ENCODE peak calls at places on chromosome 3, in seven cellular contexts. One of them, this sample, is unnamed.
A peak's percentile ranks its signal among the peaks of the same experiment; 100 is the strongest.

GRCh38 chr3:98521897-98522537 is 685 bp downstream of the CLDND1 start:
- DNase-seq in neural progenitor cell: peak; percentile 60
- DNase-seq in K562: peak; percentile 21
- DNase-seq in SJSA1: peak; percentile 52
- DNase-seq in CD4-positive, alpha-beta memory T cell: peak; percentile 49
- DNase-seq in CD8-positive, alpha-beta memory T cell: peak; percentile 66
- DNase-seq in transverse colon: peak; percentile 58
- DNase-seq in this sample: peak; percentile 44

GRCh38 chr3:196757876-196758739 is 18.5 kb downstream of the PAK2 start:
- DNase-seq in neural progenitor cell: no peak
- DNase-seq in K562: no peak
- DNase-seq in SJSA1: peak; percentile 24
- DNase-seq in CD4-positive, alpha-beta memory T cell: no peak
- DNase-seq in CD8-positive, alpha-beta memory T cell: no peak
- DNase-seq in transverse colon: no peak
- DNase-seq in this sample: no peak

GRCh38 chr3:52730681-52731080 is 24.8 kb downstream of the SPCS1 start:
- DNase-seq in neural progenitor cell: no peak
- DNase-seq in K562: no peak
- DNase-seq in SJSA1: no peak
- DNase-seq in CD4-positive, alpha-beta memory T cell: no peak
- DNase-seq in CD8-positive, alpha-beta memory T cell: no peak
- DNase-seq in transverse colon: no peak
- DNase-seq in this sample: no peak

GRCh38 chr3:18872466-18872865 is 275.8 kb upstream of the KCNH8 start:
- DNase-seq in neural progenitor cell: no peak
- DNase-seq in K562: no peak
- DNase-seq in SJSA1: no peak
- DNase-seq in CD4-positive, alpha-beta memory T cell: no peak
- DNase-seq in CD8-positive, alpha-beta memory T cell: no peak
- DNase-seq in transverse colon: no peak
- DNase-seq in this sample: no peak

GRCh38 chr3:38131621-38132369 is 5.1 kb downstream of the ACAA1 start:
- DNase-seq in neural progenitor cell: peak; percentile 77
- DNase-seq in K562: peak; percentile 70
- DNase-seq in SJSA1: no peak
- DNase-seq in CD4-positive, alpha-beta memory T cell: no peak
- DNase-seq in CD8-positive, alpha-beta memory T cell: no peak
- DNase-seq in transverse colon: peak; percentile 31
- DNase-seq in this sample: no peak

GRCh38 chr3:169526246-169526645 is 137.3 kb downstream of the MECOM start:
- DNase-seq in neural progenitor cell: no peak
- DNase-seq in K562: no peak
- DNase-seq in SJSA1: no peak
- DNase-seq in CD4-positive, alpha-beta memory T cell: no peak
- DNase-seq in CD8-positive, alpha-beta memory T cell: no peak
- DNase-seq in transverse colon: no peak
- DNase-seq in this sample: no peak

GRCh38 chr3:183392166-183393034 is 36.0 kb downstream of the MCF2L2 start:
- DNase-seq in neural progenitor cell: no peak
- DNase-seq in K562: no peak
- DNase-seq in SJSA1: no peak
- DNase-seq in CD4-positive, alpha-beta memory T cell: no peak
- DNase-seq in CD8-positive, alpha-beta memory T cell: no peak
- DNase-seq in transverse colon: no peak
- DNase-seq in this sample: no peak

GRCh38 chr3:170599995-170600624 is 14.2 kb upstream of the SLC7A14 start:
- DNase-seq in neural progenitor cell: no peak
- DNase-seq in K562: no peak
- DNase-seq in SJSA1: no peak
- DNase-seq in CD4-positive, alpha-beta memory T cell: no peak
- DNase-seq in CD8-positive, alpha-beta memory T cell: no peak
- DNase-seq in transverse colon: no peak
- DNase-seq in this sample: no peak

GRCh38 chr3:138862924-138863775 is 28.4 kb upstream of the PIK3CB start:
- DNase-seq in neural progenitor cell: no peak
- DNase-seq in K562: peak; percentile 78
- DNase-seq in SJSA1: peak; percentile 16
- DNase-seq in CD4-positive, alpha-beta memory T cell: no peak
- DNase-seq in CD8-positive, alpha-beta memory T cell: no peak
- DNase-seq in transverse colon: peak; percentile 74
- DNase-seq in this sample: peak; percentile 44

GRCh38 chr3:181264491-181264890 is 275.0 kb upstream of the DNAJC19 start:
- DNase-seq in neural progenitor cell: no peak
- DNase-seq in K562: no peak
- DNase-seq in SJSA1: no peak
- DNase-seq in CD4-positive, alpha-beta memory T cell: no peak
- DNase-seq in CD8-positive, alpha-beta memory T cell: no peak
- DNase-seq in transverse colon: no peak
- DNase-seq in this sample: no peak

GRCh38 chr3:171569571-171570132 is 109.4 kb upstream of the TNIK start:
- DNase-seq in neural progenitor cell: no peak
- DNase-seq in K562: peak; percentile 34
- DNase-seq in SJSA1: no peak
- DNase-seq in CD4-positive, alpha-beta memory T cell: no peak
- DNase-seq in CD8-positive, alpha-beta memory T cell: no peak
- DNase-seq in transverse colon: no peak
- DNase-seq in this sample: no peak

GRCh38 chr3:188043891-188044290 is 110.1 kb upstream of the LPP start:
- DNase-seq in neural progenitor cell: no peak
- DNase-seq in K562: no peak
- DNase-seq in SJSA1: no peak
- DNase-seq in CD4-positive, alpha-beta memory T cell: no peak
- DNase-seq in CD8-positive, alpha-beta memory T cell: no peak
- DNase-seq in transverse colon: no peak
- DNase-seq in this sample: no peak

GRCh38 chr3:23760325-23760724 is 45.4 kb upstream of the UBE2E1 start:
- DNase-seq in neural progenitor cell: no peak
- DNase-seq in K562: no peak
- DNase-seq in SJSA1: no peak
- DNase-seq in CD4-positive, alpha-beta memory T cell: no peak
- DNase-seq in CD8-positive, alpha-beta memory T cell: no peak
- DNase-seq in transverse colon: no peak
- DNase-seq in this sample: no peak

GRCh38 chr3:148455098-148455497 is 242.6 kb upstream of the AGTR1 start:
- DNase-seq in neural progenitor cell: no peak
- DNase-seq in K562: no peak
- DNase-seq in SJSA1: no peak
- DNase-seq in CD4-positive, alpha-beta memory T cell: no peak
- DNase-seq in CD8-positive, alpha-beta memory T cell: no peak
- DNase-seq in transverse colon: no peak
- DNase-seq in this sample: no peak
- H3K4me1 ChIP-seq in neural progenitor cell: no peaks in the 10 kb centered on the region
- H3K4me1 ChIP-seq in K562: no peaks in the 10 kb centered on the region
- H3K4me1 ChIP-seq in SJSA1: no peaks in the 10 kb centered on the region
- H3K4me1 ChIP-seq in CD4-positive, alpha-beta memory T cell: no peaks in the 10 kb centered on the region
- H3K4me1 ChIP-seq in CD8-positive, alpha-beta memory T cell: no peaks in the 10 kb centered on the region
- H3K4me1 ChIP-seq in transverse colon: no peaks in the 10 kb centered on the region
- H3K4me1 ChIP-seq in this sample: no peaks in the 10 kb centered on the region

GRCh38 chr3:99868438-99868723 is 50.7 kb downstream of the CMSS1 start:
- DNase-seq in neural progenitor cell: no peak
- DNase-seq in K562: peak; percentile 8
- DNase-seq in SJSA1: no peak
- DNase-seq in CD4-positive, alpha-beta memory T cell: no peak
- DNase-seq in CD8-positive, alpha-beta memory T cell: no peak
- DNase-seq in transverse colon: no peak
- DNase-seq in this sample: peak; percentile 56
- H3K27ac ChIP-seq in neural progenitor cell: no peak overlapping the region
- H3K27ac ChIP-seq in K562: no peak overlapping the region
- H3K27ac ChIP-seq in SJSA1: no peak overlapping the region
- H3K27ac ChIP-seq in CD4-positive, alpha-beta memory T cell: no peak overlapping the region
- H3K27ac ChIP-seq in CD8-positive, alpha-beta memory T cell: no peak overlapping the region
- H3K27ac ChIP-seq in transverse colon: peak overlapping the region; percentile 88
- H3K27ac ChIP-seq in this sample: no peak overlapping the region

DNA sequence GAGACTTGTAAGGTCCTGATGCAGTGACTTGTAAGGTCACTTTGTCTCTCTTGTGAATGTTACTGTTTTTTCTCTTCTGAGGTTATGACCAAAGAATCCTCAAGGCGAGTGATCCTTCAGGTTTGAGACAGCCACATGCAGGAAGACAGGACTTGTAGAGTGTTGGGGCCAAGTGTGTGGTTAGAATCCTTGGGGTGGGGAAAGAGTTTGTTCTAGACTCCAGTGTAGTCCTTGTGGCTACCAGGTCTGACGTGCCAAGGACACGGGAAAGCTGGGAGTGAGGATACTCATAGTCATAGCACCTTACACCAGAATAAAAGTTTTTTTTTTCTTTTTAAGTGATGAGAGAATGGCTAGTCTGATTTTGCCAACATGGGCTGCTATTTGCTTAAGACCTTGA is 7.3 kb upstream of the SACM1L start:
- DNase-seq in neural progenitor cell: no peak
- DNase-seq in K562: no peak
- DNase-seq in SJSA1: no peak
- DNase-seq in CD4-positive, alpha-beta memory T cell: no peak
- DNase-seq in CD8-positive, alpha-beta memory T cell: no peak
- DNase-seq in transverse colon: no peak
- DNase-seq in this sample: no peak
- H3K36me3 ChIP-seq in neural progenitor cell: no peaks in the 10 kb centered on the region
- H3K36me3 ChIP-seq in K562: peaks cover 24% of the 10 kb centered on the region
- H3K36me3 ChIP-seq in SJSA1: peaks cover 23% of the 10 kb centered on the region
- H3K36me3 ChIP-seq in CD4-positive, alpha-beta memory T cell: peaks cover 13% of the 10 kb centered on the region
- H3K36me3 ChIP-seq in CD8-positive, alpha-beta memory T cell: peaks cover 4% of the 10 kb centered on the region
- H3K36me3 ChIP-seq in transverse colon: no peaks in the 10 kb centered on the region
- H3K36me3 ChIP-seq in this sample: peaks cover 13% of the 10 kb centered on the region

GRCh38 chr3:106049876-106050275 is 181.1 kb upstream of the CBLB start:
- DNase-seq in neural progenitor cell: no peak
- DNase-seq in K562: no peak
- DNase-seq in SJSA1: no peak
- DNase-seq in CD4-positive, alpha-beta memory T cell: no peak
- DNase-seq in CD8-positive, alpha-beta memory T cell: no peak
- DNase-seq in transverse colon: no peak
- DNase-seq in this sample: no peak

DNA sequence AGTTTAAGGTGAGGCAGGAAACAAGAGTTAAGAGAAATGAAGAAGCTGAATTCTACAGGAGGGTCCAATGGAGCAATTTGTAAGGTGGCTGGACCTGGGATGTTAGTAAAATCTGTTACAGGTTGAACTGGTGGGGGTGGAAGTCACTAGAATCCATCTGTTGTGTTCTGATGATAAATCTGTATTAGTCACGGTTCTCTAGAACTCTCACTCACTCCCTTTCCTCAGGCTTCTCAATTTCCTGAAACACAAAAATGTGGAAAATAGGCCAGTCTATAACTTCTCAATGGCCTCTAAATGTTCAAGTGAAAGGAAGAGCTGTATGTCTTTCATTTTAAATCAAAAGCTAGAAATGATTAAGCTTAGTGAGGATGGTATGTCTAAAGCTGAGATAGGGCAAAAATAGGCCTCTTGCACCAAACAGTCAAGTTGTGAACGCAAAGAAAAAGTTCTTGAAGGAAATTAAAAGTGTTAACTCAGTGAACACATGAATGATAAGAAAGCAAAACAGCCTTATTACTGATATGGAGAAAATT is 180.2 kb upstream of the CBLB start:
- DNase-seq in neural progenitor cell: no peak
- DNase-seq in K562: no peak
- DNase-seq in SJSA1: no peak
- DNase-seq in CD4-positive, alpha-beta memory T cell: no peak
- DNase-seq in CD8-positive, alpha-beta memory T cell: no peak
- DNase-seq in transverse colon: no peak
- DNase-seq in this sample: peak; percentile 65
- H3K4me1 ChIP-seq in neural progenitor cell: peaks cover 10% of the 10 kb centered on the region
- H3K4me1 ChIP-seq in K562: no peaks in the 10 kb centered on the region
- H3K4me1 ChIP-seq in SJSA1: no peaks in the 10 kb centered on the region
- H3K4me1 ChIP-seq in CD4-positive, alpha-beta memory T cell: no peaks in the 10 kb centered on the region
- H3K4me1 ChIP-seq in CD8-positive, alpha-beta memory T cell: no peaks in the 10 kb centered on the region
- H3K4me1 ChIP-seq in transverse colon: no peaks in the 10 kb centered on the region
- H3K4me1 ChIP-seq in this sample: peaks cover 23% of the 10 kb centered on the region

GRCh38 chr3:136958931-136959330 is 1.1 kb downstream of the IL20RB start:
- DNase-seq in neural progenitor cell: no peak
- DNase-seq in K562: no peak
- DNase-seq in SJSA1: no peak
- DNase-seq in CD4-positive, alpha-beta memory T cell: no peak
- DNase-seq in CD8-positive, alpha-beta memory T cell: no peak
- DNase-seq in transverse colon: no peak
- DNase-seq in this sample: no peak
- H3K27ac ChIP-seq in neural progenitor cell: no peak overlapping the region
- H3K27ac ChIP-seq in K562: no peak overlapping the region
- H3K27ac ChIP-seq in SJSA1: no peak overlapping the region
- H3K27ac ChIP-seq in CD4-positive, alpha-beta memory T cell: no peak overlapping the region
- H3K27ac ChIP-seq in CD8-positive, alpha-beta memory T cell: no peak overlapping the region
- H3K27ac ChIP-seq in transverse colon: no peak overlapping the region
- H3K27ac ChIP-seq in this sample: no peak overlapping the region

GRCh38 chr3:47722859-47723258 is 58.8 kb downstream of the SMARCC1 start:
- DNase-seq in neural progenitor cell: no peak
- DNase-seq in K562: peak; percentile 22
- DNase-seq in SJSA1: no peak
- DNase-seq in CD4-positive, alpha-beta memory T cell: no peak
- DNase-seq in CD8-positive, alpha-beta memory T cell: no peak
- DNase-seq in transverse colon: no peak
- DNase-seq in this sample: no peak
- H3K36me3 ChIP-seq in neural progenitor cell: peaks cover 18% of the 10 kb centered on the region
- H3K36me3 ChIP-seq in K562: peaks cover 77% of the 10 kb centered on the region
- H3K36me3 ChIP-seq in SJSA1: peaks cover 19% of the 10 kb centered on the region
- H3K36me3 ChIP-seq in CD4-positive, alpha-beta memory T cell: peaks cover 11% of the 10 kb centered on the region
- H3K36me3 ChIP-seq in CD8-positive, alpha-beta memory T cell: peaks cover 7% of the 10 kb centered on the region
- H3K36me3 ChIP-seq in transverse colon: peaks cover 25% of the 10 kb centered on the region
- H3K36me3 ChIP-seq in this sample: peaks cover 63% of the 10 kb centered on the region

DNA sequence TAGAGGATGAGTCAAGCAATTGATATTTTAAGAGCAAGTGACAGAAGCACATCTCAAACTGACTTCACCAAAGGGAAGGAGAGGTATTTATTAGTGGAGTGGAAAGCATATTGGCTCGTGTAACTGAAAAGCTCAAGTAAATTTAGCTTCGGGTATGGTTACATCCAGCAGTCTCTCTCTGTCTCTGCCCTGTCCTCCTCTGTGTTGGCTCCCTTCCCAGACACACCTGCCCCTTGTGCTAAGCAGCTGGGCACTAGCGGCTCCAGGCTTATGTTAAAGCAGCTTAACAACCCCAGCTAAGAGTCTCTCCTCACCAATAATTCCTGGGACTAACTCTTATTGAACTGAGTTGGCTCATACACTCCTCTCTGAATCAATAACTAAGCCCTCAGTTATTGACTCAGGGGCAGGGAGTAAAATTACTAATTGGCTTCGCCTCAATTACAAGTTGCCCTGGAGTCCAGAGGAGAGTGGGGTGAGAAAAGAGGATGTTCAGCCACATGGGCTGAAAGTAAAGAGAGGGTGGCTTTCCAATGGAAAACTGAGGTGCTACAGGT is 12.7 kb upstream of the SH3BP5 start:
- DNase-seq in neural progenitor cell: no peak
- DNase-seq in K562: no peak
- DNase-seq in SJSA1: no peak
- DNase-seq in CD4-positive, alpha-beta memory T cell: no peak
- DNase-seq in CD8-positive, alpha-beta memory T cell: no peak
- DNase-seq in transverse colon: peak; percentile 56
- DNase-seq in this sample: peak; percentile 57
- H3K4me1 ChIP-seq in neural progenitor cell: no peaks in the 10 kb centered on the region
- H3K4me1 ChIP-seq in K562: peaks cover 15% of the 10 kb centered on the region
- H3K4me1 ChIP-seq in SJSA1: no peaks in the 10 kb centered on the region
- H3K4me1 ChIP-seq in CD4-positive, alpha-beta memory T cell: peaks cover 59% of the 10 kb centered on the region
- H3K4me1 ChIP-seq in CD8-positive, alpha-beta memory T cell: peaks cover 43% of the 10 kb centered on the region
- H3K4me1 ChIP-seq in transverse colon: no peaks in the 10 kb centered on the region
- H3K4me1 ChIP-seq in this sample: no peaks in the 10 kb centered on the region